ENCODE peak calls at places on chromosomes 12 and 14, in eight cellular contexts. T is mammary epithelial cell; I is stimulated activated CD8-positive, alpha-beta memory T cell treated with anti-CD3 and anti-CD28 coated beads, Interleukin-2, amount 100 ng/mL, for 48 hours; L is COR-L47; N is substantia nigra; A is NCI-H1092; G is tibial artery; O is activated T-cell treated with anti-CD3 and anti-CD28 coated beads, Interleukin-2, amount 50 U/mL, for 72 hours. K is an unnamed sample.

GRCh38 chr12:93197067-93197593 is 180.6 kb upstream of the NUDT4 start:
- DNase-seq in G (no peak), L (no peak), T (peak; percentile 60), O (no peak), A (no peak), N (no peak), I (no peak), K (no peak)

GRCh38 chr12:89951050-89951693 is 242.5 kb upstream of the ATP2B1 start:
- DNase-seq in I (no peak), O (peak; percentile 37), G (no peak), A (no peak), N (no peak), L (no peak), T (peak; percentile 79), K (no peak)

GRCh38 chr14:103074699-103075341 is 9.2 kb upstream of the LBHD2 start:
- DNase-seq in N (no peak), A (no peak), O (no peak), G (peak; percentile 78), T (no peak), I (no peak), L (no peak), K (no peak)

GRCh38 chr14:94379291-94380224 is 8.8 kb downstream of the SERPINA1 start:
- DNase-seq in A (no peak), N (no peak), T (peak; percentile 31), I (no peak), L (no peak), O (peak; percentile 21), G (no peak), K (no peak)

GRCh38 chr14:40656301-40656700 is 950.4 kb upstream of the LRFN5 start:
- DNase-seq in L (no peak), N (no peak), G (no peak), A (no peak), O (no peak), I (no peak), T (no peak), K (no peak)

GRCh38 chr12:90484130-90484529 is 470.8 kb downstream of the CCER1 start:
- DNase-seq in T (no peak), O (no peak), G (no peak), L (no peak), I (no peak), A (no peak), N (no peak), K (no peak)

GRCh38 chr12:51900323-51900889 is 6.9 kb upstream of the ACVRL1 start:
- DNase-seq in A (no peak), L (no peak), O (no peak), N (no peak), I (no peak), T (no peak), G (peak; percentile 57), K (peak; percentile 5)

GRCh38 chr12:106044773-106045172 is 94.0 kb downstream of the NUAK1 start:
- DNase-seq in G (no peak), L (no peak), N (no peak), T (no peak), O (no peak), A (no peak), I (no peak), K (no peak)

GRCh38 chr14:23296012-23296777 is 6.5 kb downstream of the PPP1R3E start:
- DNase-seq in O (no peak), T (no peak), L (no peak), I (no peak), N (no peak), A (no peak), G (no peak), K (no peak)

GRCh38 chr14:72756967-72757366 is 136.9 kb downstream of the DPF3 start:
- DNase-seq in O (no peak), T (no peak), G (no peak), L (no peak), I (no peak), A (no peak), N (no peak), K (no peak)

GRCh38 chr12:100248886-100249285 is 18.0 kb downstream of the DEPDC4 start:
- DNase-seq in T (no peak), N (no peak), G (no peak), A (no peak), I (no peak), O (no peak), L (no peak), K (no peak)

GRCh38 chr14:100896369-100897060 is 7.0 kb downstream of the RTL1 start:
- DNase-seq in G (peak; percentile 52), I (no peak), O (no peak), A (no peak), T (no peak), L (no peak), N (no peak), K (no peak)

GRCh38 chr14:103715052-103716000 is at the start of the genes XRCC3 and ZFYVE21:
- DNase-seq in I (peak; percentile 99), N (peak; percentile 99), O (peak; percentile 100), L (peak; percentile 100), A (peak; percentile 99), G (peak; percentile 100), T (peak; percentile 99), K (peak; percentile 99)

GRCh38 chr12:119780786-119781434 is 96.2 kb downstream of the CIT start:
- DNase-seq in T (peak; percentile 61), G (no peak), L (peak; percentile 5), I (no peak), N (peak; percentile 22), O (no peak), A (no peak), K (no peak)

GRCh38 chr12:63496654-63497053 is 171.6 kb downstream of the DPY19L2 start:
- DNase-seq in I (no peak), G (no peak), A (no peak), T (no peak), N (no peak), L (no peak), O (no peak), K (no peak)

GRCh38 chr12:49970030-49970429 is 2.7 kb upstream of the AQP6 start:
- DNase-seq in O (no peak), N (peak; percentile 21), G (peak; percentile 46), T (no peak), I (no peak), A (no peak), L (no peak), K (no peak)

GRCh38 chr14:76274324-76274723 is 101.6 kb upstream of the ESRRB start:
- DNase-seq in N (no peak), G (peak; percentile 33), L (no peak), O (no peak), T (no peak), I (no peak), A (no peak), K (no peak)

GRCh38 chr12:79194595-79194994 is 330.0 kb downstream of the SYT1 start:
- DNase-seq in L (no peak), O (no peak), N (no peak), G (no peak), A (no peak), T (peak; percentile 15), I (no peak), K (no peak)

GRCh38 chr12:120620624-120621023 is 19.8 kb upstream of the CABP1 start:
- DNase-seq in G (no peak), T (peak; percentile 89), O (no peak), I (no peak), N (no peak), A (no peak), L (no peak), K (no peak)

GRCh38 chr14:92930737-92931602 is 8.0 kb downstream of the CHGA start:
- DNase-seq in G (no peak), L (no peak), I (no peak), N (no peak), T (peak; percentile 75), A (no peak), O (no peak), K (no peak)

GRCh38 chr14:21041676-21042433 is at the start of gene RNASE7:
- DNase-seq in G (no peak), L (no peak), O (no peak), N (no peak), I (no peak), A (no peak), T (peak; percentile 95), K (no peak)

GRCh38 chr12:123741937-123742572 is 20.0 kb upstream of the DNAH10 start:
- DNase-seq in A (no peak), N (no peak), T (no peak), G (no peak), O (peak; percentile 27), I (no peak), L (no peak), K (no peak)

GRCh38 chr12:89351489-89352241 is 636 bp downstream of the DUSP6 start:
- DNase-seq in I (peak; percentile 29), N (peak; percentile 42), O (peak; percentile 52), A (peak; percentile 51), L (peak; percentile 41), T (no peak), G (peak; percentile 74), K (peak; percentile 55)

GRCh38 chr12:116578051-116578450 is 18.9 kb downstream of the MAP1LC3B2 start:
- DNase-seq in G (no peak), A (no peak), I (no peak), N (no peak), L (no peak), O (no peak), T (no peak), K (no peak)

GRCh38 chr14:96098309-96098998 is 59.3 kb downstream of the C14orf132 start:
- DNase-seq in I (no peak), N (peak; percentile 57), G (no peak), T (peak; percentile 46), A (peak; percentile 74), L (peak; percentile 93), O (peak; percentile 7), K (no peak)

GRCh38 chr14:71985538-71986234 is 53.5 kb downstream of the RGS6 start:
- DNase-seq in G (no peak), T (no peak), I (no peak), L (no peak), N (no peak), O (no peak), A (no peak), K (no peak)

GRCh38 chr12:120879102-120879501 is 25.1 kb downstream of the SPPL3 start:
- DNase-seq in O (no peak), A (no peak), I (no peak), G (no peak), N (no peak), L (no peak), T (peak; percentile 25), K (no peak)

K was measured in B cell.